ENCODE peak calls at places on chromosome 16, in ten cellular contexts. Z, F, H, T, L, Q, O, C, M and S are unnamed samples.

GRCh38 chr16:19555938-19556778 is 655 bp downstream of the VPS35L start:
- DNase-seq in Z (peak), T (peak), Q (peak), L (peak), C (no peak), M (no peak), F (peak), H (no peak), O (peak), S (peak)

GRCh38 chr16:80948886-80949502 is 57.7 kb downstream of the CMC2 start:
- DNase-seq in H (peak), T (peak), Q (peak), C (peak), L (no peak), Z (peak), M (peak), O (peak), F (peak), S (peak)

GRCh38 chr16:49458221-49458620 is 84.6 kb downstream of the C16orf78 start:
- DNase-seq in T (no peak), F (no peak), O (no peak), H (peak), L (no peak), C (no peak), Q (no peak), Z (no peak), M (no peak), S (no peak)

GRCh38 chr16:19098173-19098572 is 15.6 kb upstream of the ITPRIPL2 start:
- DNase-seq in O (no peak), C (no peak), T (no peak), Q (no peak), Z (no peak), M (no peak), H (no peak), F (no peak), L (no peak), S (no peak)

GRCh38 chr16:87540072-87540976 is 47.5 kb upstream of the ZCCHC14 start:
- DNase-seq in C (no peak), H (no peak), O (no peak), Q (no peak), Z (no peak), T (no peak), M (no peak), L (no peak), F (peak), S (no peak)

GRCh38 chr16:77402118-77402517 is 32.7 kb downstream of the ADAMTS18 start:
- DNase-seq in M (no peak), H (no peak), Z (no peak), Q (no peak), F (no peak), L (no peak), T (no peak), O (no peak), C (no peak), S (no peak)

GRCh38 chr16:28261916-28262315 is 30.4 kb upstream of the SBK1 start:
- DNase-seq in Q (no peak), M (no peak), Z (no peak), L (peak), O (no peak), T (no peak), C (no peak), H (no peak), F (no peak), S (no peak)

GRCh38 chr16:24972608-24973220 is 42.5 kb downstream of the ARHGAP17 start:
- DNase-seq in C (no peak), M (no peak), T (no peak), Q (no peak), L (no peak), O (no peak), F (no peak), Z (no peak), H (no peak), S (peak)

GRCh38 chr16:70612931-70613330 is 33.4 kb upstream of the IL34 start:
- DNase-seq in Q (no peak), H (no peak), L (no peak), T (no peak), M (no peak), Z (no peak), F (no peak), O (no peak), C (no peak), S (no peak)

GRCh38 chr16:30670072-30670824 is 12.0 kb downstream of the FBRS start:
- DNase-seq in F (no peak), L (no peak), C (no peak), T (no peak), M (no peak), H (no peak), Q (no peak), O (no peak), Z (no peak), S (no peak)

GRCh38 chr16:20383106-20384029 is 21.2 kb downstream of the PDILT start:
- DNase-seq in O (peak), H (no peak), T (peak), F (peak), L (peak), C (peak), Z (peak), M (peak), Q (peak), S (peak)

GRCh38 chr16:4377573-4378146 is 6.0 kb downstream of the VASN start:
- DNase-seq in M (no peak), F (peak), O (no peak), L (no peak), Z (no peak), H (no peak), C (no peak), Q (no peak), T (no peak), S (no peak)

GRCh38 chr16:81956213-81956948 is 54.9 kb downstream of the SDR42E1 start:
- DNase-seq in C (no peak), Z (no peak), L (no peak), F (peak), O (no peak), Q (no peak), H (peak), M (no peak), T (no peak), S (no peak)

GRCh38 chr16:81599034-81599744 is 154.6 kb downstream of the CMIP start:
- DNase-seq in H (no peak), C (no peak), Z (no peak), Q (no peak), L (no peak), O (no peak), M (no peak), F (no peak), T (no peak), S (no peak)

GRCh38 chr16:25707982-25708583 is 16.3 kb downstream of the HS3ST4 start:
- DNase-seq in F (peak), Q (peak), L (peak), Z (peak), M (no peak), T (peak), O (no peak), C (no peak), H (no peak), S (peak)

GRCh38 chr16:31861415-31861814 is 12.2 kb upstream of the ZNF267 start:
- DNase-seq in L (no peak), Q (no peak), C (no peak), H (no peak), O (peak), F (no peak), M (no peak), Z (no peak), T (no peak), S (no peak)

GRCh38 chr16:85078952-85079351 is 33.3 kb downstream of the CIBAR2 start:
- DNase-seq in H (no peak), O (no peak), Z (no peak), M (no peak), C (no peak), L (no peak), F (no peak), T (no peak), Q (no peak), S (no peak)